ENCODE peak calls at places on chromosome 22, in seven cellular contexts. X is spleen; I is activated T-cell treated with anti-CD3 and anti-CD28 coated beads for 1 hour; W is stimulated activated naive CD4-positive, alpha-beta T cell; F is T1000; C is activated CD4-positive, alpha-beta T cell treated with anti-CD3 and anti-CD28 coated beads, Interleukin-2, amount 10 ng/mL, durations not matched to agents 7 days and 5 days; S is adipocyte. J is an unnamed sample.

GRCh38 chr22:38802671-38803121 is 8.8 kb upstream of the DNAL4 start:
- DNase-seq in X (no peak), I (no peak), W (no peak), F (peak), C (no peak), S (peak), J (no peak)

GRCh38 chr22:48889209-48889830 is 938.4 kb downstream of the BRD1 start:
- DNase-seq in X (peak), I (no peak), W (no peak), F (no peak), C (no peak), S (no peak), J (no peak)

GRCh38 chr22:43000441-43001175 is 14.3 kb downstream of the PACSIN2 start:
- DNase-seq in X (no peak), I (no peak), W (no peak), F (no peak), C (no peak), S (no peak), J (no peak)

GRCh38 chr22:44348963-44349950 is 36.5 kb upstream of the SHISAL1 start:
- DNase-seq in X (no peak), I (no peak), W (no peak), F (no peak), C (no peak), S (no peak), J (no peak)

GRCh38 chr22:32737811-32738210 is 63.7 kb upstream of the TIMP3 start:
- DNase-seq in X (no peak), I (no peak), W (no peak), F (no peak), C (no peak), S (no peak), J (no peak)

GRCh38 chr22:27492566-27493201 is 308.9 kb downstream of the MN1 start:
- DNase-seq in X (no peak), I (no peak), W (no peak), F (no peak), C (no peak), S (no peak), J (no peak)

GRCh38 chr22:43013355-43014061 is 1.4 kb downstream of the PACSIN2 start:
- DNase-seq in X (no peak), I (no peak), W (no peak), F (no peak), C (no peak), S (no peak), J (no peak)

GRCh38 chr22:40328551-40328950 is 17.7 kb upstream of the ADSL start:
- DNase-seq in X (no peak), I (no peak), W (no peak), F (no peak), C (no peak), S (no peak), J (no peak)

GRCh38 chr22:38135133-38135706 is 24.7 kb upstream of the BAIAP2L2 start:
- DNase-seq in X (no peak), I (no peak), W (no peak), F (peak), C (no peak), S (peak), J (no peak)

GRCh38 chr22:48226026-48227013 is 1463.9 kb downstream of the TBC1D22A start:
- DNase-seq in X (peak), I (no peak), W (no peak), F (no peak), C (no peak), S (no peak), J (no peak)

GRCh38 chr22:32776800-32777199 is 24.7 kb upstream of the TIMP3 start:
- DNase-seq in X (no peak), I (no peak), W (no peak), F (no peak), C (no peak), S (no peak), J (no peak)

GRCh38 chr22:42630901-42631602 is 9.3 kb downstream of the ATP5MGL start:
- DNase-seq in X (peak), I (no peak), W (no peak), F (peak), C (no peak), S (no peak), J (no peak)

GRCh38 chr22:46097268-46097900 is 52.9 kb upstream of the PPARA start:
- DNase-seq in X (no peak), I (no peak), W (no peak), F (no peak), C (no peak), S (no peak), J (no peak)

GRCh38 chr22:38461057-38461413 is 6.0 kb upstream of the KCNJ4 start:
- DNase-seq in X (no peak), I (no peak), W (no peak), F (no peak), C (no peak), S (no peak), J (no peak)

GRCh38 chr22:45421349-45422057 is 8.0 kb downstream of the RIBC2 start:
- DNase-seq in X (no peak), I (no peak), W (no peak), F (no peak), C (no peak), S (no peak), J (no peak)

GRCh38 chr22:31839986-31840385 is 86.2 kb downstream of the DEPDC5 start:
- DNase-seq in X (no peak), I (no peak), W (no peak), F (no peak), C (no peak), S (no peak), J (no peak)

GRCh38 chr22:29108137-29108536 is 35.3 kb downstream of the KREMEN1 start:
- DNase-seq in X (no peak), I (no peak), W (no peak), F (no peak), C (no peak), S (no peak), J (no peak)

GRCh38 chr22:22882033-22882717 is 5.4 kb upstream of the IGLL5 start:
- DNase-seq in X (no peak), I (no peak), W (no peak), F (no peak), C (no peak), S (no peak), J (no peak)

GRCh38 chr22:25051983-25052710 is 99.6 kb downstream of the KIAA1671 start:
- DNase-seq in X (no peak), I (no peak), W (no peak), F (no peak), C (no peak), S (no peak), J (no peak)

GRCh38 chr22:25027959-25028840 is 75.7 kb downstream of the KIAA1671 start:
- DNase-seq in X (no peak), I (no peak), W (no peak), F (no peak), C (peak), S (peak), J (no peak)

GRCh38 chr22:22770280-22770871 is 117.2 kb upstream of the IGLL5 start:
- DNase-seq in X (no peak), I (peak), W (peak), F (no peak), C (peak), S (peak), J (peak)

GRCh38 chr22:42792453-42792908 is 64.6 kb downstream of the ARFGAP3 start:
- DNase-seq in X (no peak), I (no peak), W (no peak), F (no peak), C (no peak), S (no peak), J (no peak)

GRCh38 chr22:46088541-46089311 is 61.6 kb upstream of the PPARA start:
- DNase-seq in X (peak), I (no peak), W (no peak), F (no peak), C (no peak), S (peak), J (no peak)

GRCh38 chr22:40401532-40401931 is 31.1 kb downstream of the SGSM3 start:
- DNase-seq in X (peak), I (no peak), W (no peak), F (no peak), C (peak), S (no peak), J (peak)

GRCh38 chr22:42269407-42270177 is 861 bp downstream of the TCF20 start:
- DNase-seq in X (peak), I (peak), W (peak), F (peak), C (peak), S (peak), J (peak)

GRCh38 chr22:31901388-31902137 is 42.8 kb upstream of the YWHAH start:
- DNase-seq in X (no peak), I (no peak), W (no peak), F (no peak), C (no peak), S (no peak), J (no peak)

GRCh38 chr22:49331878-49332277 is 495.8 kb downstream of the BRD1 start:
- DNase-seq in X (peak), I (no peak), W (no peak), F (no peak), C (no peak), S (no peak), J (no peak)

GRCh38 chr22:41511521-41511968 is 32.7 kb downstream of the POLR3H start:
- DNase-seq in X (no peak), I (no peak), W (no peak), F (no peak), C (no peak), S (no peak), J (no peak)

GRCh38 chr22:47146941-47147340 is 384.5 kb downstream of the TBC1D22A start:
- DNase-seq in X (no peak), I (no peak), W (no peak), F (no peak), C (no peak), S (no peak), J (no peak)

GRCh38 chr22:35342390-35342789 is 38.5 kb upstream of the HMOX1 start:
- DNase-seq in X (no peak), I (no peak), W (no peak), F (no peak), C (no peak), S (no peak), J (no peak)

J was measured in effector memory CD8-positive, alpha-beta T cell.